ENCODE peak calls at places on chromosomes 13 and 19, in five cellular contexts. A is stimulated activated CD8-positive, alpha-beta memory T cell treated with anti-CD3 and anti-CD28 coated beads, Interleukin-2, amount 100 ng/mL, for 1 hour; V is DMS79 treated with DMSO at 0.1 percent for 48 hours; E is hypothalamus; W is lower leg skin. R is an unnamed sample.

GRCh38 chr19:45164577-45165335 is 4.0 kb upstream of the NKPD1 start:
- DNase-seq in V (no peak), A (no peak), W (no peak), E (no peak), R (peak)

GRCh38 chr19:29845576-29846176 is 33.9 kb downstream of the CCNE1 start:
- DNase-seq in E (peak), V (peak), W (peak), A (peak), R (no peak)

GRCh38 chr13:100543872-100544602 is 44.6 kb downstream of the GGACT start:
- DNase-seq in W (no peak), E (no peak), A (no peak), V (no peak), R (no peak)

GRCh38 chr19:4583961-4584669 is 24.6 kb upstream of the SEMA6B start:
- DNase-seq in V (no peak), E (peak), A (no peak), W (no peak), R (peak)

GRCh38 chr13:33544308-33544707 is 258.8 kb upstream of the STARD13 start:
- DNase-seq in W (no peak), E (no peak), V (no peak), A (no peak), R (no peak)

GRCh38 chr13:74657765-74658164 is 523.6 kb upstream of the KLF12 start:
- DNase-seq in A (no peak), W (no peak), V (no peak), E (no peak), R (no peak)

GRCh38 chr13:35789335-35790166 is 313.1 kb upstream of the MAB21L1 start:
- DNase-seq in E (no peak), W (no peak), V (peak), A (no peak), R (no peak)

GRCh38 chr13:91133941-91134772 is 213.3 kb upstream of the MIR17HG start:
- DNase-seq in A (no peak), V (peak), W (peak), E (peak), R (no peak)

GRCh38 chr19:4369109-4369887 is 25.9 kb downstream of the MPND start:
- DNase-seq in V (peak), E (peak), W (no peak), A (peak), R (no peak)

GRCh38 chr13:73072501-73072900 is 13.7 kb downstream of the KLF5 start:
- DNase-seq in A (no peak), W (no peak), V (no peak), E (no peak), R (no peak)

GRCh38 chr19:49017666-49018351 is 918 bp upstream of the LHB start:
- DNase-seq in E (peak), W (no peak), V (peak), A (peak), R (peak)

GRCh38 chr19:28103916-28104315 is 1109.0 kb downstream of the UQCRFS1 start:
- DNase-seq in V (no peak), E (no peak), A (no peak), W (no peak), R (no peak)

GRCh38 chr19:17874423-17875135 is 2.8 kb downstream of the SLC5A5 start:
- DNase-seq in A (no peak), W (no peak), E (no peak), V (no peak), R (no peak)

GRCh38 chr13:102935896-102936321 is 90.1 kb downstream of the ERCC5 start:
- DNase-seq in E (no peak), V (no peak), W (no peak), A (no peak), R (no peak)

GRCh38 chr13:61146158-61146557 is 269.5 kb downstream of the PCDH20 start:
- DNase-seq in V (no peak), A (no peak), E (no peak), W (no peak), R (no peak)

GRCh38 chr13:42405665-42406390 is 133.9 kb downstream of the AKAP11 start:
- DNase-seq in E (no peak), A (no peak), V (no peak), W (no peak), R (no peak)

GRCh38 chr19:39557791-39558622 is 18.0 kb upstream of the EID2 start:
- DNase-seq in A (no peak), V (peak), E (no peak), W (no peak), R (no peak)

GRCh38 chr13:31054632-31055031 is 107.1 kb downstream of the HSPH1 start:
- DNase-seq in V (no peak), E (no peak), A (no peak), W (no peak), R (no peak)

GRCh38 chr19:46776927-46777911 is 11.2 kb downstream of the SLC1A5 start:
- DNase-seq in A (no peak), W (no peak), E (no peak), V (no peak), R (no peak)

GRCh38 chr19:5621945-5622464 is 571 bp downstream of the SAFB2 start:
- DNase-seq in E (peak), V (no peak), W (peak), A (no peak), R (peak)

GRCh38 chr13:113129480-113129879 is 6.9 kb downstream of the F10 start:
- DNase-seq in E (no peak), W (no peak), A (no peak), V (no peak), R (no peak)

GRCh38 chr19:30649934-30650614 is 277.9 kb downstream of the ZNF536 start:
- DNase-seq in V (peak), E (peak), W (no peak), A (no peak), R (no peak)

GRCh38 chr19:5579697-5580096 is 11.9 kb upstream of the TINCR start:
- DNase-seq in V (no peak), E (no peak), A (no peak), W (no peak), R (no peak)

GRCh38 chr19:38523319-38523718 is 89.8 kb downstream of the RYR1 start:
- DNase-seq in V (no peak), W (no peak), E (no peak), A (no peak), R (no peak)

GRCh38 chr13:113584205-113584869 is at the start of gene TFDP1:
- DNase-seq in W (no peak), V (peak), A (no peak), E (peak), R (peak)

GRCh38 chr19:52343548-52343947 is 7.5 kb downstream of the ZNF610 start:
- DNase-seq in W (no peak), V (peak), E (peak), A (peak), R (peak)

GRCh38 chr19:49255674-49256073 is 69.3 kb downstream of the SLC6A16 start:
- DNase-seq in E (no peak), V (no peak), W (no peak), A (no peak), R (no peak)

GRCh38 chr13:48726711-48727110 is 73.0 kb downstream of the CYSLTR2 start:
- DNase-seq in E (no peak), A (no peak), V (no peak), W (no peak), R (no peak)

GRCh38 chr13:92074658-92075057 is 676.2 kb downstream of the GPC5 start:
- DNase-seq in W (no peak), V (no peak), E (peak), A (no peak), R (no peak)

GRCh38 chr19:28831464-28831863 is 381.5 kb downstream of the UQCRFS1 start:
- DNase-seq in W (no peak), E (no peak), A (no peak), V (no peak), R (no peak)

GRCh38 chr13:97434417-97435296 is 688 bp downstream of the RAP2A start:
- DNase-seq in V (peak), E (peak), W (peak), A (peak), R (peak)

GRCh38 chr13:24459234-24459633 is 53.3 kb downstream of the PARP4 start:
- DNase-seq in V (no peak), A (no peak), W (no peak), E (no peak), R (no peak)

GRCh38 chr13:36031490-36031889 is 99.7 kb downstream of the DCLK1 start:
- DNase-seq in W (no peak), E (no peak), A (no peak), V (no peak), R (no peak)

GRCh38 chr19:4657262-4657661 is 12.9 kb downstream of the MYDGF start:
- DNase-seq in E (no peak), W (no peak), V (no peak), A (no peak), R (no peak)

R was measured in mesothelial cell of epicardium.